ENCODE peak calls at places on chromosomes 16 and 17, in nine cellular contexts. V is PC-9, D is uterus, E is K562, S is astrocyte of the spinal cord, U is cardiac fibroblast, I is NT2/D1, Q is dorsolateral prefrontal cortex, K is lower leg skin. X is an unnamed sample.

GRCh38 chr17:59859444-59860025 is 33.2 kb downstream of the TUBD1 start:
- DNase-seq in Q (no peak), V (no peak), S (peak), I (no peak), K (no peak), E (no peak), U (peak), D (no peak), X (no peak)

GRCh38 chr17:77677210-77677609 is 281.3 kb upstream of the TNRC6C start:
- DNase-seq in K (no peak), D (no peak), E (no peak), I (no peak), Q (no peak), S (no peak), U (no peak), V (no peak), X (peak)

GRCh38 chr17:56203430-56203829 is 50.2 kb downstream of the ANKFN1 start:
- DNase-seq in U (peak), E (peak), Q (no peak), V (no peak), K (no peak), S (no peak), D (no peak), I (no peak), X (no peak)

GRCh38 chr16:1964046-1964505 is 550 bp downstream of the RPS2 start:
- DNase-seq in V (no peak), K (peak), U (peak), Q (no peak), E (peak), D (no peak), S (no peak), I (no peak), X (peak)

GRCh38 chr17:44110823-44111633 is 12.4 kb downstream of the HDAC5 start:
- DNase-seq in V (peak), D (peak), S (peak), Q (peak), K (peak), E (peak), I (no peak), U (peak), X (peak)

GRCh38 chr17:19731626-19732025 is 15.2 kb upstream of the SLC47A2 start:
- DNase-seq in V (no peak), U (no peak), S (no peak), D (no peak), E (no peak), I (no peak), K (no peak), Q (no peak), X (no peak)

GRCh38 chr16:11914759-11915643 is 755 bp downstream of the GSPT1 start:
- DNase-seq in U (peak), I (no peak), S (peak), Q (peak), D (peak), V (no peak), E (peak), K (peak), X (peak)

GRCh38 chr17:45172541-45173286 is 11.0 kb downstream of the HEXIM2 start:
- DNase-seq in E (no peak), Q (peak), D (peak), V (peak), K (peak), I (no peak), U (no peak), S (peak), X (peak)

GRCh38 chr17:6110592-6110991 is 40.4 kb downstream of the WSCD1 start:
- DNase-seq in U (no peak), D (no peak), K (no peak), I (no peak), S (peak), E (no peak), V (no peak), Q (no peak), X (no peak)

GRCh38 chr17:35889818-35890773 is 9.9 kb upstream of the CCL5 start:
- DNase-seq in I (no peak), E (no peak), D (no peak), V (no peak), K (no peak), S (peak), Q (no peak), U (peak), X (no peak)

GRCh38 chr17:33667671-33668070 is 374.6 kb upstream of the ASIC2 start:
- DNase-seq in I (no peak), K (peak), U (no peak), S (no peak), E (no peak), D (peak), Q (no peak), V (no peak), X (no peak)

GRCh38 chr17:77959926-77960521 is 1.5 kb downstream of the TNRC6C start:
- DNase-seq in U (peak), E (no peak), Q (no peak), S (peak), K (no peak), V (no peak), D (no peak), I (no peak), X (no peak)

GRCh38 chr17:27559506-27559931 is 71.5 kb upstream of the LGALS9 start:
- DNase-seq in S (peak), Q (no peak), D (peak), V (no peak), U (peak), I (no peak), K (peak), E (no peak), X (peak)

GRCh38 chr16:68563631-68564366 is 24.7 kb downstream of the ZFP90 start:
- DNase-seq in Q (no peak), K (no peak), D (no peak), S (peak), E (no peak), V (no peak), I (no peak), U (peak), X (no peak)

GRCh38 chr17:75087558-75088453 is at the start of gene SLC16A5:
- DNase-seq in U (peak), D (peak), V (peak), Q (no peak), S (peak), K (peak), I (peak), E (peak), X (peak)

GRCh38 chr17:35738519-35739133 is 7.2 kb downstream of the RASL10B start:
- DNase-seq in V (no peak), Q (no peak), S (no peak), K (peak), D (no peak), U (no peak), I (no peak), E (no peak), X (no peak)

GRCh38 chr16:55944377-55944802 is 69.2 kb upstream of the CES5A start:
- DNase-seq in V (no peak), S (peak), E (peak), I (peak), U (peak), K (peak), Q (peak), D (peak), X (peak)

GRCh38 chr17:66347661-66348604 is 45.5 kb downstream of the PRKCA start:
- DNase-seq in Q (no peak), K (no peak), I (no peak), V (no peak), S (peak), D (no peak), U (peak), E (no peak), X (no peak)

GRCh38 chr17:75730065-75730464 is 8.8 kb downstream of the ITGB4 start:
- DNase-seq in Q (no peak), E (no peak), V (no peak), K (no peak), S (no peak), D (no peak), U (no peak), I (no peak), X (no peak)

GRCh38 chr17:81512560-81512983 is at the start of gene ACTG1:
- DNase-seq in I (peak), Q (peak), V (peak), E (peak), S (peak), K (peak), D (peak), U (peak), X (peak)

DNA sequence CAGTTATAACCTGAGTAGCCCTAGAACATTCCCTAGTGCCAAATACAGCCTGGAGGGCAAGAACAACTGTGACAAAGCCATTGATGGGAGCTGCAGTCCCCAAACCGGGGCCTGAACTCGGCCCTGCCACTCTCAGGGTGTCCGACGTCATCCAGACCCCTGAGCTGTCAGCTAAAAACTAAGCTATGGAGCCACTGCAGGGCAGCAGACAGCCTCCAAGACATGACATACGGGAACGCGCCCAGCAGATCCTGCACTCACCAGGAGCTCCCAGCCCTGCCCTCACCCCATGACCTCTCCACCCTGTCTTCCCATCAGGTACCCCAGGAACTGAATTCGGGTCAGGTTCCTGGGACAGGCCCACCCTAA is 28.4 kb downstream of the KDM8 start:
- DNase-seq in I (no peak), D (no peak), U (no peak), V (no peak), K (no peak), Q (no peak), S (no peak), E (no peak), X (no peak)
- H3K4me3 ChIP-seq in I (no peak), D (no peak), U (no peak), V (no peak), K (no peak), Q (no peak), S (no peak), E (no peak), X (no peak)

DNA sequence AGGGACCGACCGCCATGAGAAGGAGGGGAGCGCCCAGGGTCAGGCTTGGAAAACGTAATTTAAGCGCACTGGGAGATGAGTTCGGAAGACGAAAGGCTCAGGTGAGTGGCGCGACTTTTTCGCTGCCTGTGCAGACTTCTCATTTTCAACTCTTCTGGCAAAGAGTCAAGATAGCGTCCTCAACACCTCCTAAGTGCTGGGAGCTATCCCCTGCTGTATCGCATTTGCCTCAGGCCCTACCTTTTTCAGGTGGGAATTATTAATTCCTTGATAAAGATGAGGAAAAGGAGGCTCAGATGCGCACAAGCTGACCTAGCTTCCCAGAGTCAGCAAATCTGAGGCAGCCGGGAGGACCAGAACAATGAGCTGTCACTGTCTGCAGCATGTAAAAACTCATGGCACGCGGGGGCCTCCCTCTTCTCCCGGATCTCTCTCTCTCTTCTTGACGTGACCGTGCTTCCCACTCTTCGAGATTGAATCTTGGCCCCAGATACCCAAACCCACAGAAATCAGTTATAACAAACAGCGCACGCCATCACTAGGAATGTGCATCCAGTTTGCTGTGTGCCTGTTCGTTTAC is 496 bp upstream of the ADAMTS18 start:
- DNase-seq in D (no peak), Q (no peak), I (no peak), U (no peak), S (no peak), E (no peak), K (no peak), V (no peak), X (no peak)
- H3K4me3 ChIP-seq in D (peak), Q (no peak), I (peak), U (no peak), S (no peak), E (no peak), K (no peak), V (no peak), X (no peak)

GRCh38 chr16:66107661-66108060 is 258.8 kb upstream of the CDH5 start:
- DNase-seq in V (no peak), E (no peak), U (peak), Q (no peak), I (no peak), K (no peak), D (no peak), S (peak), X (no peak)
- H3K4me3 ChIP-seq in V (no peak), E (no peak), U (no peak), Q (no peak), I (no peak), K (no peak), D (no peak), S (no peak), X (no peak)

GRCh38 chr17:1018547-1018946 is 21.6 kb downstream of the TIMM22 start:
- DNase-seq in V (no peak), E (no peak), Q (no peak), I (no peak), S (no peak), U (no peak), D (no peak), K (no peak), X (no peak)
- H3K4me3 ChIP-seq in V (no peak), E (no peak), Q (no peak), I (no peak), S (no peak), U (no peak), D (no peak), K (no peak), X (no peak)